ENCODE peak calls at places on chromosome 1, in five cellular contexts. W is psoas muscle, L is astrocyte, N is HL-60, T is Peyer's patch. U is an unnamed sample.
A peak's percentile ranks its signal among the peaks of the same experiment; 100 is the strongest.

GRCh38 chr1:14585771-14586170 is 12.7 kb upstream of the KAZN start:
- DNase-seq in W (no peak), L (no peak), N (no peak), T (no peak), U (no peak)

GRCh38 chr1:64517640-64518039 is 47.7 kb downstream of the CACHD1 start:
- DNase-seq in W (no peak), L (no peak), N (no peak), T (no peak), U (no peak)

GRCh38 chr1:155242805-155243358 is 12.4 kb downstream of the ENTREP3 start:
- DNase-seq in W (no peak), L (no peak), N (no peak), T (no peak), U (no peak)

GRCh38 chr1:116855220-116855619 is 54.5 kb upstream of the PTGFRN start:
- DNase-seq in W (peak; percentile 32), L (peak; percentile 46), N (no peak), T (peak; percentile 47), U (no peak)

GRCh38 chr1:89311757-89312156 is 39.1 kb upstream of the GBP5 start:
- DNase-seq in W (no peak), L (no peak), N (peak; percentile 43), T (no peak), U (no peak)

GRCh38 chr1:20484526-20485462 is 1.2 kb downstream of the CAMK2N1 start:
- DNase-seq in W (peak; percentile 27), L (no peak), N (no peak), T (no peak), U (no peak)

GRCh38 chr1:205368478-205368877 is 11.8 kb upstream of the KLHDC8A start:
- DNase-seq in W (no peak), L (no peak), N (no peak), T (no peak), U (no peak)

GRCh38 chr1:20194770-20195463 is 8.6 kb upstream of the PLA2G2C start:
- DNase-seq in W (peak; percentile 65), L (peak; percentile 14), N (peak; percentile 57), T (peak; percentile 87), U (peak; percentile 40)

GRCh38 chr1:157111396-157112165 is 12.0 kb upstream of the ETV3L start:
- DNase-seq in W (no peak), L (no peak), N (no peak), T (peak; percentile 22), U (no peak)

GRCh38 chr1:43874716-43875115 is 58.9 kb upstream of the ARTN start:
- DNase-seq in W (no peak), L (no peak), N (no peak), T (no peak), U (no peak)

GRCh38 chr1:97392701-97393100 is 528.1 kb downstream of the DPYD start:
- DNase-seq in W (no peak), L (peak; percentile 73), N (no peak), T (no peak), U (no peak)

GRCh38 chr1:168752171-168752570 is 23.2 kb upstream of the DPT start:
- DNase-seq in W (no peak), L (peak; percentile 54), N (no peak), T (no peak), U (no peak)

GRCh38 chr1:29291756-29292155 is 55.4 kb downstream of the PTPRU start:
- DNase-seq in W (no peak), L (no peak), N (no peak), T (no peak), U (no peak)

GRCh38 chr1:29289493-29289892 is 53.2 kb downstream of the PTPRU start:
- DNase-seq in W (no peak), L (no peak), N (no peak), T (no peak), U (no peak)

GRCh38 chr1:29297476-29297875 is 61.2 kb downstream of the PTPRU start:
- DNase-seq in W (no peak), L (peak; percentile 2), N (no peak), T (no peak), U (no peak)

GRCh38 chr1:29290414-29290980 is 54.2 kb downstream of the PTPRU start:
- DNase-seq in W (no peak), L (peak; percentile 2), N (no peak), T (no peak), U (no peak)

DNA sequence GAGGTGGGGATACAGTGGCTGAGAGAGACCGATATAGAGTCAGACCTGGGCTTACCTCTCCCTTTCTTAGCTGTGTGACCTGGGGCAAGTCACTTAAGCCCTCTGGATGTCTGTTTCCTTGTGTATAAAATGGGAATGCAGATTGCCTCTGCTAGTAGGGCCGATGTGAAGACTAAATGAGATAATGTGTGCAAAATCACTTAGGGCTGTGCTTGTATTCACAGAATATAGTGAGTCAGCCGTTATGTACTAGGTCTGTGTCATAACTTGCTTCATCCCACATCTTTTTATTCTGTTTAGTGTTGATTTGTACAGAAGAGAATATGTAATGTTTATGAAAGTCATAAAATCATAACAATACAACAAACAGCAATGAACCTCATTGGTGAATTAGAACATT is 56.0 kb downstream of the PTPRU start:
- DNase-seq in W (no peak), L (no peak), N (no peak), T (no peak), U (no peak)
- H3K4me3 ChIP-seq in W (no peak overlapping the region), L (no peak overlapping the region), N (no peak overlapping the region), T (no peak overlapping the region), U (no peak overlapping the region)

GRCh38 chr1:935751-936231 is 12.1 kb downstream of the SAMD11 start:
- DNase-seq in W (no peak), L (no peak), N (no peak), T (no peak), U (peak; percentile 72)
- H3K4me3 ChIP-seq in W (no peak overlapping the region), L (no peak overlapping the region), N (no peak overlapping the region), T (no peak overlapping the region), U (no peak overlapping the region)

DNA sequence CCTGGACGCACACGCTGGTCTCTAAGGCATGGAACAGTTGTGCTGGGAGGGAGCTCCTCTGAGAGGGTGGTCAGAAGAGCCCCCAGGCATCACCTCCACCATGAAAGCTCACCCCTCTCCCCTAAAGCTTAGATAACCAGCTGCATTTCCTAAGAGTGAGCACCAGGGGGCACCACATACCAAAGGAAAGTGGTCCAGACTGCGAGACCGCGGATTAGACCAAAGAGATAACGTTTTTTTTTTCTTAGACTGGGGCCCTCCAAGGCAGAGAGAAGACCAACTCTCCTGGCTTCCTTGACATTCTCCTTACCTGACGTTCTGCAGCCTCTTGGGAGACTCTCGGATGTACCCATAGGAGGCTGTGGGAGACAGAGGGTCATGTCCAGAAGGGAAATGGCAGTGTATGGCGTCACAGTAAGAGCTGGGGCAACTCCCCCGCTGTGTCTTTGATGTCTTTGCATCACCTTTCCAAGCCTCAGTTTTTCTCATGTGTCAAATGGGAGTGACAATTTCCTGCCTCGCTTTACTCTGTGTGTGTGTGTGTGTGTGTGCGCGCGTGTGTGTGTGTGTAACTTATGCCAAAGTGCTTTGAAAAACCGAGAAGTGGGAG is 12.3 kb upstream of the IFNLR1 start:
- DNase-seq in W (peak; percentile 48), L (peak; percentile 16), N (no peak), T (peak; percentile 86), U (peak; percentile 79)
- H3K4me3 ChIP-seq in W (peak overlapping the region; percentile 10), L (no peak overlapping the region), N (no peak overlapping the region), T (no peak overlapping the region), U (no peak overlapping the region)

GRCh38 chr1:17060129-17060868 is 6.5 kb upstream of the SDHB start:
- DNase-seq in W (no peak), L (no peak), N (peak; percentile 69), T (no peak), U (no peak)
- H3K4me3 ChIP-seq in W (no peak overlapping the region), L (no peak overlapping the region), N (no peak overlapping the region), T (no peak overlapping the region), U (no peak overlapping the region)

U was measured in HAP-1.